ENCODE peak calls at places on chromosomes 11 and 22, in six cellular contexts. K is upper lobe of right lung; G is stimulated activated CD8-positive, alpha-beta memory T cell treated with anti-CD3 and anti-CD28 coated beads, Interleukin-4, amount 100 ng/mL, for 1 hour; E is lung microvascular endothelial cell; R is IMR-90; V is activated T-cell treated with anti-CD3 and anti-CD28 coated beads for 1 hour. P is an unnamed sample.

GRCh38 chr22:32964411-32965057 is 93.6 kb downstream of the SYN3 start:
- DNase-seq in K (no peak), G (no peak), E (no peak), R (no peak), V (no peak), P (no peak)

GRCh38 chr11:27300974-27301373 is 62.0 kb downstream of the CCDC34 start:
- DNase-seq in K (no peak), G (no peak), E (no peak), R (no peak), V (no peak), P (no peak)

GRCh38 chr11:76158394-76159302 is 47.7 kb downstream of the WNT11 start:
- DNase-seq in K (no peak), G (no peak), E (no peak), R (no peak), V (no peak), P (no peak)

GRCh38 chr11:117829369-117829725 is 4.8 kb upstream of the FXYD2 start:
- DNase-seq in K (peak), G (no peak), E (no peak), R (no peak), V (no peak), P (no peak)

GRCh38 chr11:64987998-64988854 is 8.5 kb downstream of the BATF2 start:
- DNase-seq in K (no peak), G (no peak), E (no peak), R (no peak), V (no peak), P (no peak)

GRCh38 chr22:23509571-23510302 is 70.4 kb downstream of the IGLL1 start:
- DNase-seq in K (no peak), G (no peak), E (no peak), R (peak), V (no peak), P (no peak)

GRCh38 chr11:36187618-36188017 is 101.6 kb downstream of the COMMD9 start:
- DNase-seq in K (no peak), G (no peak), E (no peak), R (no peak), V (no peak), P (no peak)

GRCh38 chr11:1824221-1825038 is 10.4 kb upstream of the SYT8 start:
- DNase-seq in K (no peak), G (no peak), E (no peak), R (no peak), V (no peak), P (no peak)

GRCh38 chr11:75430692-75431532 is 2.1 kb downstream of the KLHL35 start:
- DNase-seq in K (no peak), G (no peak), E (no peak), R (no peak), V (no peak), P (no peak)

GRCh38 chr22:43446881-43447280 is 35.1 kb downstream of the MPPED1 start:
- DNase-seq in K (peak), G (no peak), E (peak), R (no peak), V (no peak), P (no peak)

GRCh38 chr22:17629167-17629489 is 579 bp upstream of the ATP6V1E1 start:
- DNase-seq in K (no peak), G (no peak), E (no peak), R (no peak), V (no peak), P (no peak)

GRCh38 chr11:109490953-109491733 is 69.2 kb downstream of the C11orf87 start:
- DNase-seq in K (no peak), G (no peak), E (no peak), R (peak), V (no peak), P (no peak)

GRCh38 chr11:87535513-87535912 is 497.8 kb downstream of the TMEM135 start:
- DNase-seq in K (no peak), G (no peak), E (no peak), R (no peak), V (no peak), P (no peak)

GRCh38 chr11:83025267-83025704 is 46.4 kb downstream of the RAB30 start:
- DNase-seq in K (no peak), G (no peak), E (peak), R (no peak), V (no peak), P (no peak)

GRCh38 chr11:133118563-133119303 is 413.6 kb downstream of the OPCML start:
- DNase-seq in K (no peak), G (no peak), E (no peak), R (no peak), V (no peak), P (no peak)

GRCh38 chr11:35907648-35908431 is 36.0 kb upstream of the LDLRAD3 start:
- DNase-seq in K (no peak), G (no peak), E (peak), R (peak), V (no peak), P (peak)

GRCh38 chr11:27266125-27266524 is 96.9 kb downstream of the CCDC34 start:
- DNase-seq in K (no peak), G (no peak), E (no peak), R (no peak), V (no peak), P (no peak)

GRCh38 chr22:36385491-36386350 is 2.0 kb downstream of the MYH9 start:
- DNase-seq in K (peak), G (no peak), E (no peak), R (no peak), V (peak), P (peak)

GRCh38 chr11:92885600-92885999 is 83.9 kb upstream of the MTNR1B start:
- DNase-seq in K (no peak), G (no peak), E (no peak), R (no peak), V (no peak), P (no peak)

GRCh38 chr11:68081691-68082090 is 39.5 kb downstream of the CHKA start:
- DNase-seq in K (no peak), G (no peak), E (no peak), R (no peak), V (no peak), P (no peak)

GRCh38 chr22:43466710-43467109 is 54.9 kb downstream of the MPPED1 start:
- DNase-seq in K (peak), G (no peak), E (no peak), R (no peak), V (no peak), P (no peak)

GRCh38 chr11:129959687-129960086 is 42.9 kb downstream of the PRDM10 start:
- DNase-seq in K (no peak), G (no peak), E (no peak), R (no peak), V (no peak), P (no peak)

GRCh38 chr11:134272381-134273316 is 3.5 kb upstream of the GLB1L3 start:
- DNase-seq in K (no peak), G (no peak), E (no peak), R (peak), V (no peak), P (no peak)

GRCh38 chr11:27095050-27095449 is 54.4 kb downstream of the BBOX1 start:
- DNase-seq in K (no peak), G (no peak), E (no peak), R (no peak), V (no peak), P (no peak)